ENCODE peak calls at places on chromosomes 12 and 14, in four cellular contexts. D is OCI-LY7, X is Calu3, U is fibroblast of the aortic adventitia. A is an unnamed sample.

GRCh38 chr12:71269199-71269598 is 111.4 kb upstream of the TSPAN8 start:
- DNase-seq in D (no peak), X (no peak), U (no peak), A (no peak)

GRCh38 chr12:1020389-1020788 is 29.4 kb downstream of the ERC1 start:
- DNase-seq in D (no peak), X (no peak), U (no peak), A (no peak)

GRCh38 chr14:22996823-22997301 is 13.1 kb downstream of the C14orf93 start:
- DNase-seq in D (no peak), X (no peak), U (no peak), A (no peak)

GRCh38 chr12:25689996-25690501 is 137.0 kb upstream of the LMNTD1 start:
- DNase-seq in D (no peak), X (peak; percentile 31), U (peak; percentile 22), A (no peak)

GRCh38 chr14:50387543-50387942 is 9.1 kb downstream of the CDKL1 start:
- DNase-seq in D (no peak), X (no peak), U (no peak), A (no peak)

GRCh38 chr12:117377758-117378157 is 16.3 kb upstream of the NOS1 start:
- DNase-seq in D (peak; percentile 35), X (no peak), U (no peak), A (no peak)

GRCh38 chr12:28708918-28709371 is 440.1 kb upstream of the FAR2 start:
- DNase-seq in D (no peak), X (no peak), U (peak; percentile 78), A (no peak)

GRCh38 chr12:52401926-52402325 is 4.2 kb downstream of the KRT82 start:
- DNase-seq in D (no peak), X (no peak), U (no peak), A (no peak)

GRCh38 chr14:34030864-34031263 is 80.0 kb upstream of the EGLN3 start:
- DNase-seq in D (no peak), X (no peak), U (peak; percentile 90), A (no peak)

GRCh38 chr12:45674583-45674982 is 54.9 kb upstream of the ARID2 start:
- DNase-seq in D (no peak), X (peak; percentile 59), U (peak; percentile 91), A (no peak)

GRCh38 chr12:48045061-48045846 is 41.0 kb upstream of the COL2A1 start:
- DNase-seq in D (no peak), X (no peak), U (no peak), A (no peak)

GRCh38 chr12:64104376-64104775 is 117.7 kb downstream of the KICS2 start:
- DNase-seq in D (no peak), X (no peak), U (no peak), A (no peak)

GRCh38 chr12:113048716-113049127 is 7.8 kb upstream of the DTX1 start:
- DNase-seq in D (peak; percentile 91), X (peak; percentile 80), U (peak; percentile 76), A (no peak)

GRCh38 chr12:56836317-56836716 is 73.2 kb downstream of the HSD17B6 start:
- DNase-seq in D (peak; percentile 4), X (peak; percentile 5), U (peak; percentile 23), A (no peak)

GRCh38 chr14:33840797-33841196 is 110.1 kb downstream of the EGLN3 start:
- DNase-seq in D (no peak), X (no peak), U (no peak), A (no peak)

GRCh38 chr12:94531196-94531720 is 71.6 kb upstream of the CEP83 start:
- DNase-seq in D (no peak), X (no peak), U (no peak), A (no peak)

GRCh38 chr14:78805586-78805985 is 635.4 kb downstream of the NRXN3 start:
- DNase-seq in D (no peak), X (no peak), U (no peak), A (no peak)

GRCh38 chr12:51890511-51891171 is 2.7 kb downstream of the ANKRD33 start:
- DNase-seq in D (no peak), X (no peak), U (no peak), A (no peak)

GRCh38 chr14:56603648-56604047 is 24.1 kb downstream of the TMEM260 start:
- DNase-seq in D (no peak), X (no peak), U (no peak), A (no peak)

GRCh38 chr14:59013672-59014298 is 174.7 kb upstream of the DAAM1 start:
- DNase-seq in D (no peak), X (no peak), U (peak; percentile 56), A (no peak)

GRCh38 chr12:1917172-1918070 is 1.0 kb downstream of the CACNA2D4 start:
- DNase-seq in D (no peak), X (no peak), U (no peak), A (no peak)

GRCh38 chr14:61403411-61403810 is 82.0 kb downstream of the PRKCH start:
- DNase-seq in D (no peak), X (no peak), U (no peak), A (no peak)

GRCh38 chr12:78220811-78221210 is 390.1 kb downstream of the NAV3 start:
- DNase-seq in D (no peak), X (no peak), U (no peak), A (no peak)

GRCh38 chr14:29521526-29522137 is 406.0 kb downstream of the PRKD1 start:
- DNase-seq in D (peak; percentile 3), X (peak; percentile 41), U (peak; percentile 7), A (no peak)

GRCh38 chr14:66074546-66074945 is 411.6 kb upstream of the CCDC196 start:
- DNase-seq in D (no peak), X (no peak), U (no peak), A (no peak)

GRCh38 chr14:74408870-74409269 is 17.1 kb downstream of the SYNDIG1L start:
- DNase-seq in D (no peak), X (no peak), U (no peak), A (no peak)

DNA sequence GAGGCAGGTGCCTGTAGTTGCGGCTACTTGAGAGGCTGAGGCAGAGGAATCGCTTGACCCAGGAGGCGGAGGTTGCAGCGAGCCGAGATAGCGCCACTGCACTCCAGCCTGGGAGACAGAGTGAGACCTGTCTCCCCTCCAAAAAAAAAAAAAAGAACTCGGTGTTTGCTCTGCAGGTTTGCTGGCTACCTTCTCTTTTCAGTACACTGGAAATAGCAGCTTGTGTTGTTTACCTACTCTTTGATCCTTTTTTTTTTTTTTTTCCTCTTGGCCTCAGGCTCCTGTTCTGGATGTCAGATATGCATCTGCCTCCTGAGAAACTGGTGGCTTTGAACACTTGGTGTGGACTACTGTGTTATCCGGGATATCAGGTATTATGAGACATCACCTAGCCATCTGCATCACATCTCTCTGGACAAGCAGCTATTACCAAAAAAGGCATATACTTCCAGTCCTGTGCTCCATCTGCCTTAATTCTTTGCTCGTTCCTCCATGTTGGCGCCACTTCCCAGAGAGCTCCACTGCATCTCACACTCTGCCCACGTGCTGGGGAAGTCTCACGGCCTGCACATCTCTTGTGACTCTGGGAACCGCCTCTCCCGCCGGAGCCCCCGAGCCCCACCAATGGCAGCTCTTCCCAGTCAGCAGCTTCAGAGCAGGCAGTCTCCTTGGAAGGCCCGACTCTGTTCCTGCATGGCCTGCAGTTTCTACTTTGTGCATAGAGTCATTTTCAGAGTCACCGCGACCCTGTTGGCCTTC is 50.9 kb upstream of the TRAF3 start:
- DNase-seq in D (no peak), X (no peak), U (no peak), A (no peak)
- TF ChIP-seq CTCF in D (no peak), X (no peak), U (no peak), A (no peak)

GRCh38 chr12:31011746-31012567 is 61.7 kb upstream of the DDX11 start:
- DNase-seq in D (peak; percentile 49), X (no peak), U (no peak), A (no peak)
- TF ChIP-seq CTCF in D (peak; percentile 75), X (no peak), U (peak; percentile 32), A (peak; percentile 51)

GRCh38 chr12:76026643-76027063 is 4.9 kb downstream of the PHLDA1 start:
- DNase-seq in D (no peak), X (no peak), U (peak; percentile 73), A (no peak)

GRCh38 chr12:76023069-76023690 is 8.4 kb downstream of the PHLDA1 start:
- DNase-seq in D (no peak), X (no peak), U (no peak), A (no peak)

GRCh38 chr12:76024942-76025600 is 6.5 kb downstream of the PHLDA1 start:
- DNase-seq in D (no peak), X (no peak), U (peak; percentile 93), A (no peak)

GRCh38 chr12:76024102-76024781 is 7.3 kb downstream of the PHLDA1 start:
- DNase-seq in D (no peak), X (no peak), U (peak; percentile 40), A (no peak)

DNA sequence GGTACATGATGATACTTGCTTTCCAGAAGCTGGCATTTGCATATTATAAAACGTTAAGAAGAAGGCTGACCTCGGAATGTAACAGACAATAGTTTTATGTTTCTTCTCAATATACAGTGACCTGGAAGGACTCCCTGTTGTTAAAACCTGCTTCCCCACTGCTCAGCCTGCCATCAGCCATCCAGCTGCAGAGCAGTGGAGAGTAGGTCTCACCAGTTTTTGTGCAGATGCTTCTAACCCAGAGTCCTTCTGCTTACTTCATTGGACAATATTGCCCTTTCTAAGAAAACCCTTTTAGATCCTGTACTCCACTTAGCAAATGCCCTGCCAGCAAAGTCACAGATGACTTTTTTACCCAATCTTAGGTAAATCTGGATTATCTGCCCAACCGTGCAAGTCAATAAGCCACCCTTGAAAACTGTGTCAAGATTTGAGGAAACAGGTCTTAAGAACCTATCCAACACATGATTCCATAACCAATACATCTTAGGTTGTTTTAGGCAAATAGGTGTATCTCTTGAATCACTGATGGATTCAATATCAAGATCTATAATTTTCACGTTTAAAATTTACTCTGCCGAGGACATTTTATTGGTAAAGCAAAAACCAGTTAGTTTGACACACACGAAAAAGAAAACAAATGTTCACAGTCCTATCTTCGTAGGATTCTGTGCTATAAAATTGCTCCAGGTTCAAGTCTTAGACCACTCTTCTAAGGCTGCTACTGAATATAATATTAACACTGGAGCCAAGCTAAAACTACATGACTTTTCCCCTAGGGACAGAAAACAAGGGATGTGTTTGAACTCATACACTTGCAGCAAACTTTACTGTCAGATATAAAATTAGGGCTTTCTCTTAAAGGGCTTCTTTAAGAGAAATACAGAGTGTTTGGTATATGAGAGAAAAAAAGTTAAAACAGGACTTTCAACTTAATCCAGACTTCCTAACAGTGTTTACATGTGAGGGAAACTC is 5.7 kb downstream of the PHLDA1 start:
- DNase-seq in D (no peak), X (peak; percentile 35), U (peak; percentile 83), A (no peak)
- TF ChIP-seq CTCF in D (no peak), X (no peak), U (no peak), A (no peak)

GRCh38 chr14:88233915-88234314 is 89.2 kb downstream of the KCNK10 start:
- DNase-seq in D (peak; percentile 9), X (peak; percentile 24), U (peak; percentile 10), A (no peak)
- TF ChIP-seq CTCF in D (peak; percentile 58), X (peak; percentile 17), U (peak; percentile 2), A (peak; percentile 55)

GRCh38 chr14:54256156-54256555 is 140.7 kb upstream of the CDKN3 start:
- DNase-seq in D (no peak), X (no peak), U (no peak), A (no peak)

GRCh38 chr14:54257424-54257823 is 139.4 kb upstream of the CDKN3 start:
- DNase-seq in D (no peak), X (no peak), U (no peak), A (no peak)

GRCh38 chr14:54259821-54260220 is 137.0 kb upstream of the CDKN3 start:
- DNase-seq in D (no peak), X (no peak), U (no peak), A (no peak)

GRCh38 chr14:54258382-54258781 is 138.4 kb upstream of the CDKN3 start:
- DNase-seq in D (no peak), X (no peak), U (no peak), A (no peak)

GRCh38 chr14:54261283-54261682 is 135.5 kb upstream of the CDKN3 start:
- DNase-seq in D (no peak), X (no peak), U (no peak), A (no peak)
- TF ChIP-seq CTCF in D (no peak), X (no peak), U (no peak), A (no peak)

GRCh38 chr14:100419856-100420255 is 96.7 kb downstream of the SLC25A47 start:
- DNase-seq in D (no peak), X (no peak), U (no peak), A (no peak)
- TF ChIP-seq CTCF in D (no peak), X (no peak), U (no peak), A (no peak)